ENCODE peak calls at places on chromosomes 5 and 9, in six cellular contexts. T is A549, I is left lung, W is OCI-LY7, J is heart left ventricle, E is GM12878. G is an unnamed sample.

GRCh38 chr9:96453625-96454024 is 3.7 kb downstream of the HABP4 start:
- DNase-seq in T (peak; percentile 66), I (no peak), W (peak; percentile 17), J (no peak), E (no peak), G (no peak)

GRCh38 chr9:33139421-33140228 is 27.5 kb downstream of the B4GALT1 start:
- DNase-seq in T (no peak), I (peak; percentile 81), W (no peak), J (peak; percentile 88), E (no peak), G (peak; percentile 84)

GRCh38 chr5:51373880-51374523 is 9.2 kb upstream of the ISL1 start:
- DNase-seq in T (no peak), I (no peak), W (no peak), J (no peak), E (no peak), G (no peak)

GRCh38 chr5:175866377-175866907 is 4.9 kb upstream of the CPLX2 start:
- DNase-seq in T (peak; percentile 62), I (no peak), W (no peak), J (no peak), E (no peak), G (no peak)

GRCh38 chr5:153445875-153446567 is 44.4 kb upstream of the GRIA1 start:
- DNase-seq in T (peak; percentile 14), I (no peak), W (no peak), J (no peak), E (no peak), G (peak; percentile 43)

GRCh38 chr5:151070449-151070848 is 10.4 kb downstream of the TNIP1 start:
- DNase-seq in T (no peak), I (no peak), W (no peak), J (no peak), E (no peak), G (no peak)

GRCh38 chr5:7548576-7548975 is 152.6 kb downstream of the ADCY2 start:
- DNase-seq in T (no peak), I (no peak), W (no peak), J (no peak), E (no peak), G (no peak)

GRCh38 chr9:125409637-125410521 is 148.3 kb downstream of the GAPVD1 start:
- DNase-seq in T (peak; percentile 86), I (no peak), W (peak; percentile 94), J (peak; percentile 37), E (no peak), G (no peak)

GRCh38 chr9:11618241-11618805 is 1005.5 kb upstream of the PTPRD start:
- DNase-seq in T (no peak), I (peak; percentile 77), W (no peak), J (peak; percentile 57), E (no peak), G (no peak)

GRCh38 chr5:142783601-142784291 is 13.6 kb downstream of the ARHGAP26 start:
- DNase-seq in T (no peak), I (peak; percentile 59), W (no peak), J (peak; percentile 76), E (peak; percentile 52), G (peak; percentile 51)

GRCh38 chr5:135921388-135921787 is 25.7 kb upstream of the IL9 start:
- DNase-seq in T (no peak), I (no peak), W (no peak), J (no peak), E (no peak), G (no peak)

GRCh38 chr5:89095341-89095740 is 212.4 kb upstream of the MEF2C start:
- DNase-seq in T (no peak), I (no peak), W (no peak), J (no peak), E (peak; percentile 50), G (no peak)

GRCh38 chr9:106976772-106977171 is 113.8 kb downstream of the ZNF462 start:
- DNase-seq in T (no peak), I (no peak), W (peak; percentile 35), J (no peak), E (no peak), G (no peak)

GRCh38 chr5:143401846-143402463 is 1.5 kb downstream of the NR3C1 start:
- DNase-seq in T (peak; percentile 70), I (no peak), W (no peak), J (no peak), E (no peak), G (no peak)

GRCh38 chr5:91170266-91170665 is 212.9 kb downstream of the ARRDC3 start:
- DNase-seq in T (no peak), I (no peak), W (no peak), J (no peak), E (no peak), G (no peak)

GRCh38 chr5:173573126-173573960 is 43.1 kb downstream of the BOD1 start:
- DNase-seq in T (peak; percentile 55), I (peak; percentile 96), W (peak; percentile 56), J (peak; percentile 90), E (no peak), G (peak; percentile 35)

GRCh38 chr5:38830521-38831051 is 15.2 kb upstream of the OSMR start:
- DNase-seq in T (no peak), I (no peak), W (no peak), J (no peak), E (no peak), G (no peak)

GRCh38 chr5:99331061-99331460 is 402.3 kb upstream of the CHD1 start:
- DNase-seq in T (no peak), I (no peak), W (no peak), J (no peak), E (no peak), G (no peak)

GRCh38 chr9:25225938-25226760 is 452.1 kb downstream of the TUSC1 start:
- DNase-seq in T (no peak), I (peak; percentile 49), W (no peak), J (no peak), E (no peak), G (no peak)

GRCh38 chr9:133568186-133568585 is 33.7 kb downstream of the ADAMTSL2 start:
- DNase-seq in T (no peak), I (no peak), W (no peak), J (no peak), E (no peak), G (no peak)
- H3K27ac ChIP-seq in T (no peak overlapping the region), I (no peak overlapping the region), W (no peak overlapping the region), J (no peak overlapping the region), E (no peak overlapping the region), G (no peak overlapping the region)

GRCh38 chr5:37640088-37640487 is 199.8 kb downstream of the GDNF start:
- DNase-seq in T (no peak), I (no peak), W (no peak), J (no peak), E (no peak), G (no peak)
- H3K4me1 ChIP-seq in T (peaks cover 29% of the 10 kb centered on the region), I (no peaks in the 10 kb centered on the region), W (no peaks in the 10 kb centered on the region), J (no peaks in the 10 kb centered on the region), E (no peaks in the 10 kb centered on the region), G (no peaks in the 10 kb centered on the region)

GRCh38 chr5:138708761-138709160 is 44.5 kb upstream of the CTNNA1 start:
- DNase-seq in T (no peak), I (no peak), W (no peak), J (no peak), E (no peak), G (no peak)

GRCh38 chr5:138705007-138705406 is 48.2 kb upstream of the CTNNA1 start:
- DNase-seq in T (no peak), I (no peak), W (no peak), J (no peak), E (no peak), G (no peak)

GRCh38 chr5:138706655-138707480 is 46.4 kb upstream of the CTNNA1 start:
- DNase-seq in T (peak; percentile 35), I (no peak), W (no peak), J (no peak), E (no peak), G (no peak)

GRCh38 chr5:138702827-138703194 is 50.4 kb upstream of the CTNNA1 start:
- DNase-seq in T (no peak), I (no peak), W (no peak), J (no peak), E (no peak), G (no peak)

DNA sequence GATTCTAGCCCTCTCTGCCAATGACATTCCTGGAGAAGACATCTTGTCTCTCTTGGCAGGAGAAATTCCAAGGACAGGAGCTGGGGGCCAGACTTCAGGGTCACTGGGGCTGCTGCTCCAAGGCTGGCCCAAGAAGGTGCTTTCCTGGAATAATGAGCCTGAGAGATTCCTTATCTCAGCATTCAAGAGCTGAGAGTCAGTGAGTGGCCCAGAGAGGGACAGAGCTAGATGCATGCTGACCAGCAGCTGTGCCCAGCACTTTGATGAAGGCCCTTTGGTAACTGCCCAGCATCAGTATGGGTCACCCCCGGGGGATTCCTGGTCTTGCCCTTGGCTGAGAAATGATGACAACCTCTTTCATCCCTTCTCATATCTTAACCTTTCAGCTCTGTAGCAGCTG is 47.7 kb upstream of the CTNNA1 start:
- DNase-seq in T (no peak), I (no peak), W (no peak), J (no peak), E (no peak), G (no peak)
- H3K27ac ChIP-seq in T (no peak overlapping the region), I (no peak overlapping the region), W (no peak overlapping the region), J (no peak overlapping the region), E (no peak overlapping the region), G (no peak overlapping the region)

GRCh38 chr5:145450286-145450969 is 384.7 kb downstream of the PRELID2 start:
- DNase-seq in T (no peak), I (no peak), W (no peak), J (no peak), E (no peak), G (no peak)
- H3K4me1 ChIP-seq in T (no peaks in the 10 kb centered on the region), I (no peaks in the 10 kb centered on the region), W (no peaks in the 10 kb centered on the region), J (no peaks in the 10 kb centered on the region), E (no peaks in the 10 kb centered on the region), G (no peaks in the 10 kb centered on the region)

DNA sequence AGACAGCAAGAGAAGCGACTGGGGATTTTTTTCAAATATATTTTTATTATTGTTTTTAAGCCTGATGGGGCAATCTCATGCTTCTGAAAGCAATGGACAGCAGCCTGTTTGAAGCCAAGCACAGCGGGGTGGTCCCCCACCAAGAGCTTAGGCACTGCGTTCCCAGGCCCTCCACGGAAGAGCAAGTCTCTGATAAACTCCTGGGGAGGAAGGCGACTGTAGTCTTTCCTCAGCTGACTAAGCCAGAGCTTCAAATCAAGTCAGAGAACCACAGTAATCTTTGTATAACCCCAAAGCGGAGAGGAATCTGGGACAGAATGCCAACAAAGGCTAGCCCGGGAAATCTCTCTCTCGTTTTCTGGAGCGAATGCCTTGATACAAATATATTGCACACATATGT is 54.4 kb downstream of the ARSB start:
- DNase-seq in T (no peak), I (no peak), W (no peak), J (no peak), E (no peak), G (no peak)
- H3K27ac ChIP-seq in T (no peak overlapping the region), I (no peak overlapping the region), W (no peak overlapping the region), J (no peak overlapping the region), E (no peak overlapping the region), G (peak overlapping the region; percentile 28)

G was measured in tibial artery.